ENCODE peak calls at places on chromosomes 13 and 19, in eight cellular contexts. One of them, this sample, is unnamed.

GRCh38 chr13:73608731-73609485 is 525.3 kb downstream of the KLF12 start:
- DNase-seq in heart left ventricle: no peak
- DNase-seq in Peyer's patch: no peak
- DNase-seq in mammary epithelial cell: no peak
- DNase-seq in ovary: no peak
- DNase-seq in AG09309: no peak
- DNase-seq in adrenal gland: no peak
- DNase-seq in AG04449: no peak
- DNase-seq in this sample: no peak

GRCh38 chr13:50537029-50537428 is 306.5 kb downstream of the DLEU7 start:
- DNase-seq in heart left ventricle: no peak
- DNase-seq in Peyer's patch: no peak
- DNase-seq in mammary epithelial cell: peak
- DNase-seq in ovary: no peak
- DNase-seq in AG09309: no peak
- DNase-seq in adrenal gland: no peak
- DNase-seq in AG04449: no peak
- DNase-seq in this sample: no peak

GRCh38 chr19:20151617-20152145 is 15.3 kb upstream of the ZNF486 start:
- DNase-seq in heart left ventricle: no peak
- DNase-seq in Peyer's patch: no peak
- DNase-seq in mammary epithelial cell: no peak
- DNase-seq in ovary: no peak
- DNase-seq in AG09309: no peak
- DNase-seq in adrenal gland: no peak
- DNase-seq in AG04449: no peak
- DNase-seq in this sample: no peak

GRCh38 chr13:114283581-114283980 is 2.2 kb downstream of the UPF3A start:
- DNase-seq in heart left ventricle: no peak
- DNase-seq in Peyer's patch: no peak
- DNase-seq in mammary epithelial cell: no peak
- DNase-seq in ovary: no peak
- DNase-seq in AG09309: no peak
- DNase-seq in adrenal gland: no peak
- DNase-seq in AG04449: no peak
- DNase-seq in this sample: no peak

GRCh38 chr13:112027250-112027649 is 39.7 kb upstream of the SOX1 start:
- DNase-seq in heart left ventricle: no peak
- DNase-seq in Peyer's patch: no peak
- DNase-seq in mammary epithelial cell: no peak
- DNase-seq in ovary: no peak
- DNase-seq in AG09309: no peak
- DNase-seq in adrenal gland: no peak
- DNase-seq in AG04449: no peak
- DNase-seq in this sample: no peak

GRCh38 chr19:4581381-4582111 is 22.1 kb upstream of the SEMA6B start:
- DNase-seq in heart left ventricle: no peak
- DNase-seq in Peyer's patch: no peak
- DNase-seq in mammary epithelial cell: peak
- DNase-seq in ovary: no peak
- DNase-seq in AG09309: no peak
- DNase-seq in adrenal gland: peak
- DNase-seq in AG04449: no peak
- DNase-seq in this sample: no peak

GRCh38 chr13:25874907-25875306 is 176.9 kb downstream of the SHISA2 start:
- DNase-seq in heart left ventricle: no peak
- DNase-seq in Peyer's patch: peak
- DNase-seq in mammary epithelial cell: no peak
- DNase-seq in ovary: no peak
- DNase-seq in AG09309: no peak
- DNase-seq in adrenal gland: no peak
- DNase-seq in AG04449: no peak
- DNase-seq in this sample: no peak

GRCh38 chr13:29524176-29524575 is 71.3 kb downstream of the SLC7A1 start:
- DNase-seq in heart left ventricle: peak
- DNase-seq in Peyer's patch: no peak
- DNase-seq in mammary epithelial cell: no peak
- DNase-seq in ovary: no peak
- DNase-seq in AG09309: no peak
- DNase-seq in adrenal gland: no peak
- DNase-seq in AG04449: no peak
- DNase-seq in this sample: peak

GRCh38 chr19:58218899-58219298 is 9.8 kb upstream of the ZNF544 start:
- DNase-seq in heart left ventricle: no peak
- DNase-seq in Peyer's patch: no peak
- DNase-seq in mammary epithelial cell: no peak
- DNase-seq in ovary: no peak
- DNase-seq in AG09309: no peak
- DNase-seq in adrenal gland: no peak
- DNase-seq in AG04449: no peak
- DNase-seq in this sample: no peak

GRCh38 chr13:27381601-27382000 is 42.8 kb upstream of the GTF3A start:
- DNase-seq in heart left ventricle: no peak
- DNase-seq in Peyer's patch: no peak
- DNase-seq in mammary epithelial cell: no peak
- DNase-seq in ovary: no peak
- DNase-seq in AG09309: no peak
- DNase-seq in adrenal gland: no peak
- DNase-seq in AG04449: no peak
- DNase-seq in this sample: no peak

GRCh38 chr19:34345934-34346333 is 19.1 kb upstream of the GPI start:
- DNase-seq in heart left ventricle: peak
- DNase-seq in Peyer's patch: peak
- DNase-seq in mammary epithelial cell: peak
- DNase-seq in ovary: peak
- DNase-seq in AG09309: no peak
- DNase-seq in adrenal gland: peak
- DNase-seq in AG04449: no peak
- DNase-seq in this sample: no peak

GRCh38 chr19:45172611-45173208 is 5.3 kb downstream of the TRAPPC6A start:
- DNase-seq in heart left ventricle: no peak
- DNase-seq in Peyer's patch: no peak
- DNase-seq in mammary epithelial cell: no peak
- DNase-seq in ovary: no peak
- DNase-seq in AG09309: no peak
- DNase-seq in adrenal gland: no peak
- DNase-seq in AG04449: no peak
- DNase-seq in this sample: no peak

GRCh38 chr19:11530432-11530831 is 1.5 kb upstream of the ECSIT start:
- DNase-seq in heart left ventricle: peak
- DNase-seq in Peyer's patch: peak
- DNase-seq in mammary epithelial cell: peak
- DNase-seq in ovary: peak
- DNase-seq in AG09309: no peak
- DNase-seq in adrenal gland: peak
- DNase-seq in AG04449: no peak
- DNase-seq in this sample: peak

GRCh38 chr19:2016041-2016807 is 710 bp upstream of the BTBD2 start:
- DNase-seq in heart left ventricle: peak
- DNase-seq in Peyer's patch: peak
- DNase-seq in mammary epithelial cell: peak
- DNase-seq in ovary: peak
- DNase-seq in AG09309: peak
- DNase-seq in adrenal gland: peak
- DNase-seq in AG04449: peak
- DNase-seq in this sample: peak

GRCh38 chr13:49300716-49301589 is 53.2 kb downstream of the CDADC1 start:
- DNase-seq in heart left ventricle: peak
- DNase-seq in Peyer's patch: peak
- DNase-seq in mammary epithelial cell: peak
- DNase-seq in ovary: peak
- DNase-seq in AG09309: no peak
- DNase-seq in adrenal gland: peak
- DNase-seq in AG04449: no peak
- DNase-seq in this sample: no peak

GRCh38 chr19:50728084-50728737 is 5.0 kb downstream of the CLEC11A start:
- DNase-seq in heart left ventricle: peak
- DNase-seq in Peyer's patch: peak
- DNase-seq in mammary epithelial cell: peak
- DNase-seq in ovary: peak
- DNase-seq in AG09309: no peak
- DNase-seq in adrenal gland: peak
- DNase-seq in AG04449: no peak
- DNase-seq in this sample: no peak

GRCh38 chr13:85473144-85473543 is 326.1 kb downstream of the SLITRK6 start:
- DNase-seq in heart left ventricle: no peak
- DNase-seq in Peyer's patch: no peak
- DNase-seq in mammary epithelial cell: no peak
- DNase-seq in ovary: no peak
- DNase-seq in AG09309: no peak
- DNase-seq in adrenal gland: no peak
- DNase-seq in AG04449: no peak
- DNase-seq in this sample: no peak

GRCh38 chr19:54107876-54108490 is 5.3 kb downstream of the NDUFA3 start:
- DNase-seq in heart left ventricle: peak
- DNase-seq in Peyer's patch: peak
- DNase-seq in mammary epithelial cell: no peak
- DNase-seq in ovary: no peak
- DNase-seq in AG09309: no peak
- DNase-seq in adrenal gland: no peak
- DNase-seq in AG04449: no peak
- DNase-seq in this sample: peak

GRCh38 chr19:38664503-38665211 is 17.2 kb downstream of the ACTN4 start:
- DNase-seq in heart left ventricle: peak
- DNase-seq in Peyer's patch: no peak
- DNase-seq in mammary epithelial cell: no peak
- DNase-seq in ovary: no peak
- DNase-seq in AG09309: no peak
- DNase-seq in adrenal gland: no peak
- DNase-seq in AG04449: no peak
- DNase-seq in this sample: no peak

GRCh38 chr19:38663957-38664502 is 16.6 kb downstream of the ACTN4 start:
- DNase-seq in heart left ventricle: peak
- DNase-seq in Peyer's patch: no peak
- DNase-seq in mammary epithelial cell: no peak
- DNase-seq in ovary: no peak
- DNase-seq in AG09309: no peak
- DNase-seq in adrenal gland: peak
- DNase-seq in AG04449: no peak
- DNase-seq in this sample: no peak

GRCh38 chr19:38665950-38666661 is 18.7 kb downstream of the ACTN4 start:
- DNase-seq in heart left ventricle: peak
- DNase-seq in Peyer's patch: no peak
- DNase-seq in mammary epithelial cell: no peak
- DNase-seq in ovary: peak
- DNase-seq in AG09309: no peak
- DNase-seq in adrenal gland: peak
- DNase-seq in AG04449: no peak
- DNase-seq in this sample: peak

GRCh38 chr19:38666662-38667448 is 19.4 kb downstream of the ACTN4 start:
- DNase-seq in heart left ventricle: peak
- DNase-seq in Peyer's patch: peak
- DNase-seq in mammary epithelial cell: peak
- DNase-seq in ovary: peak
- DNase-seq in AG09309: no peak
- DNase-seq in adrenal gland: peak
- DNase-seq in AG04449: no peak
- DNase-seq in this sample: no peak

DNA sequence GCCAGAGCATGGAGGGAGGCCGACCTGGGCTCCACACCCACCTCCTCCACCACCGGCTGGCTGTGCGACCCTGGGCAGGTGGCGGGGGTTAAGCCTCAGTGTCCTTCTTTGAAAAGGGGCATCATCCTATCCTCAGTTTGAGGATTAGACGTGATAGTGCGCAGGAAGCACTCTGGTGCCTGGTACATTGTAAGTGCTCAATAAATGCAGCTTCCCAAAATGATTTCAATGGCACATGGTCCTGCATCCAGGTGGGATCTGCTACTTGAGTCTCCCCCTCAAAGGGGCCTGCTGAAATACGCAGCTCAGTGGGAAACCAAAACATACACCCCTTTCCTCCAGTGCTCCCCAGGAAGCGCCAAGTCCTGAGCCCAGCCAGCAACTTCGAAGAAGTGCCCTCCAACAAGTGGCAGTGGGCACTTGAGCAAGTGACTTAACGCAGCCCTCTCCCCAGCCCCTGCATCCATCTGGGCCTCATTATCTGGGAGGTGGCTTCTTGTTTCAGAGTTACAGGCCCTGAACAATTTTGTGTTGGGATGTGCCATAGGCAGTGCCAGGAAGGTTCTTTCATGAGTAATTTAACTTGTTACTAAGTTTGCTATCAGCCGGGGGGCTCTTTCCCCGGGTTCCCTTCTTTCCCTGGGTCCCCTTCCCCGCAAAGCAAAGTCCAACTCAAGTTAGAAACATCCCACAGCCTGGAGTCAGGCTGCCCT is 17.9 kb downstream of the ACTN4 start:
- DNase-seq in heart left ventricle: no peak
- DNase-seq in Peyer's patch: no peak
- DNase-seq in mammary epithelial cell: no peak
- DNase-seq in ovary: no peak
- DNase-seq in AG09309: no peak
- DNase-seq in adrenal gland: no peak
- DNase-seq in AG04449: no peak
- DNase-seq in this sample: no peak
- H3K4me3 ChIP-seq in heart left ventricle: peak
- H3K4me3 ChIP-seq in Peyer's patch: no peak
- H3K4me3 ChIP-seq in mammary epithelial cell: no peak
- H3K4me3 ChIP-seq in ovary: no peak
- H3K4me3 ChIP-seq in AG09309: no peak
- H3K4me3 ChIP-seq in adrenal gland: no peak
- H3K4me3 ChIP-seq in AG04449: no peak
- H3K4me3 ChIP-seq in this sample: peak

GRCh38 chr13:20353973-20354372 is 121.9 kb upstream of the GJB6 start:
- DNase-seq in heart left ventricle: no peak
- DNase-seq in Peyer's patch: no peak
- DNase-seq in mammary epithelial cell: peak
- DNase-seq in ovary: no peak
- DNase-seq in AG09309: peak
- DNase-seq in adrenal gland: no peak
- DNase-seq in AG04449: no peak
- DNase-seq in this sample: no peak
- TF ChIP-seq CTCF in heart left ventricle: no peak
- TF ChIP-seq CTCF in Peyer's patch: no peak
- TF ChIP-seq CTCF in mammary epithelial cell: peak
- TF ChIP-seq CTCF in ovary: no peak
- TF ChIP-seq CTCF in AG09309: peak
- TF ChIP-seq CTCF in adrenal gland: no peak
- TF ChIP-seq CTCF in AG04449: no peak
- TF ChIP-seq CTCF in this sample: no peak

DNA sequence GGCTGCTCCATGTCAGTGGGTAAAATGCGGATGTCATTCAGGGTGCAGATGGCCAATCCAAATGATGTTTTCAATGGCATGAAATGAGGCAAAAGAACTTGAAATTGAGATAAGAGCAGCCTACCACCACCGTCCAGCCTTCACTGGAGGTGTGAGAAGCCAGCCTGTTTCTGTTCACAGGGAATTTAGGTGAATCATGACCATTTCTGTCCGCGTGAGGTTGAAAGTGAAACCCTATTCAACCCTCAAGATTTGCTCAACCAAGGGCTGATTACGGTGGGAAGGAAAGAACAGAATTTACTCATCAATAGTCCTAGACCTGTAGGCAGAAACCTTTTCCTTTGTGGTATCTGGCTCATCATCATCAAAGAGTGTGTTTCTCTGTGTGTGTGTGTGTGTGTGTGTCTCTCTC is 370.7 kb downstream of the COG6 start:
- DNase-seq in heart left ventricle: no peak
- DNase-seq in Peyer's patch: no peak
- DNase-seq in mammary epithelial cell: peak
- DNase-seq in ovary: no peak
- DNase-seq in AG09309: no peak
- DNase-seq in adrenal gland: no peak
- DNase-seq in AG04449: no peak
- DNase-seq in this sample: no peak
- H3K4me3 ChIP-seq in heart left ventricle: no peak
- H3K4me3 ChIP-seq in Peyer's patch: no peak
- H3K4me3 ChIP-seq in mammary epithelial cell: no peak
- H3K4me3 ChIP-seq in ovary: no peak
- H3K4me3 ChIP-seq in AG09309: no peak
- H3K4me3 ChIP-seq in adrenal gland: no peak
- H3K4me3 ChIP-seq in AG04449: no peak
- H3K4me3 ChIP-seq in this sample: no peak

GRCh38 chr13:32164622-32165268 is 133.2 kb downstream of the FRY start:
- DNase-seq in heart left ventricle: no peak
- DNase-seq in Peyer's patch: no peak
- DNase-seq in mammary epithelial cell: no peak
- DNase-seq in ovary: no peak
- DNase-seq in AG09309: no peak
- DNase-seq in adrenal gland: peak
- DNase-seq in AG04449: no peak
- DNase-seq in this sample: no peak
- TF ChIP-seq CTCF in heart left ventricle: peak
- TF ChIP-seq CTCF in Peyer's patch: peak
- TF ChIP-seq CTCF in mammary epithelial cell: peak
- TF ChIP-seq CTCF in ovary: no peak
- TF ChIP-seq CTCF in AG09309: peak
- TF ChIP-seq CTCF in adrenal gland: peak
- TF ChIP-seq CTCF in AG04449: peak
- TF ChIP-seq CTCF in this sample: no peak